ENCODE peak calls at places on chromosomes 16 and 17, in eight cellular contexts. C is stimulated activated CD8-positive, alpha-beta memory T cell treated with anti-CD3 and anti-CD28 coated beads, Interleukin-2, amount 100 ng/mL, for 1 hour; Z is mesendoderm; M is adrenal gland; J is activated T-cell treated with anti-CD3 and anti-CD28 coated beads for 1 hour; V is HFFc6; A is activated CD4-positive, alpha-beta T cell treated with anti-CD3 and anti-CD28 coated beads for 24 hours; K is amniotic epithelial cell. D is an unnamed sample.

GRCh38 chr16:30874244-30874820 is 19.5 kb downstream of the BCL7C start:
- DNase-seq in C (no peak), J (no peak), Z (no peak), M (no peak), V (no peak), K (no peak), A (no peak), D (no peak)

GRCh38 chr17:6507535-6507934 is 48.8 kb downstream of the PITPNM3 start:
- DNase-seq in J (no peak), K (peak), A (no peak), Z (no peak), C (no peak), M (peak), V (peak), D (no peak)

GRCh38 chr17:65467156-65467555 is 94.3 kb downstream of the AXIN2 start:
- DNase-seq in J (no peak), Z (no peak), C (no peak), A (no peak), V (no peak), M (no peak), K (no peak), D (no peak)

GRCh38 chr17:60941028-60941427 is 263.4 kb downstream of the BCAS3 start:
- DNase-seq in C (no peak), V (peak), A (no peak), J (no peak), Z (no peak), M (peak), K (peak), D (peak)

GRCh38 chr17:1709971-1710806 is at the start of gene TLCD2:
- DNase-seq in C (no peak), K (peak), J (no peak), M (peak), A (no peak), V (peak), Z (peak), D (peak)

GRCh38 chr17:62705781-62706597 is 78.5 kb downstream of the MRC2 start:
- DNase-seq in A (no peak), C (no peak), V (no peak), K (no peak), J (no peak), M (no peak), Z (peak), D (no peak)

GRCh38 chr17:81959362-81960129 is 1.4 kb downstream of the NOTUM start:
- DNase-seq in A (peak), J (peak), Z (peak), V (no peak), M (peak), K (no peak), C (peak), D (no peak)

GRCh38 chr17:21214777-21215541 is 998 bp upstream of the TMEM11 start:
- DNase-seq in Z (peak), J (no peak), K (no peak), M (peak), A (no peak), V (no peak), C (no peak), D (peak)

GRCh38 chr17:28272166-28272565 is 46.8 kb upstream of the TMEM97 start:
- DNase-seq in M (no peak), C (no peak), J (no peak), K (peak), V (peak), Z (no peak), A (no peak), D (no peak)

GRCh38 chr16:68246671-68247070 is 1.5 kb downstream of the PLA2G15 start:
- DNase-seq in A (no peak), J (no peak), M (no peak), C (no peak), V (no peak), K (peak), Z (no peak), D (no peak)

GRCh38 chr16:83932955-83933673 is 19.9 kb upstream of the OSGIN1 start:
- DNase-seq in M (no peak), C (no peak), Z (no peak), J (no peak), K (peak), A (no peak), V (no peak), D (no peak)

GRCh38 chr17:49556183-49556943 is 19.3 kb upstream of the NXPH3 start:
- DNase-seq in K (peak), C (peak), Z (peak), A (peak), M (peak), J (peak), V (peak), D (peak)

GRCh38 chr16:12163970-12164369 is 187.4 kb downstream of the SNX29 start:
- DNase-seq in V (no peak), A (no peak), M (no peak), C (no peak), J (no peak), K (no peak), Z (no peak), D (no peak)

GRCh38 chr17:7318121-7318860 is 3.1 kb upstream of the GPS2 start:
- DNase-seq in C (no peak), K (no peak), J (no peak), M (no peak), Z (no peak), V (no peak), A (no peak), D (no peak)

GRCh38 chr17:27293359-27293897 is 486 bp upstream of the WSB1 start:
- DNase-seq in V (no peak), A (no peak), C (no peak), M (peak), Z (peak), K (no peak), J (peak), D (no peak)

GRCh38 chr16:3400446-3400778 is 392 bp downstream of the ZSCAN32 start:
- DNase-seq in K (no peak), A (no peak), J (no peak), Z (no peak), M (no peak), V (no peak), C (no peak), D (no peak)

GRCh38 chr17:7132511-7133094 is 18.0 kb upstream of the ASGR2 start:
- DNase-seq in C (peak), Z (peak), K (peak), A (peak), J (peak), V (no peak), M (no peak), D (no peak)

GRCh38 chr16:87041286-87041685 is 275.9 kb downstream of the C16orf95 start:
- DNase-seq in M (no peak), A (no peak), V (no peak), Z (no peak), C (no peak), J (no peak), K (no peak), D (no peak)

GRCh38 chr17:51764387-51764971 is 394.0 kb downstream of the CA10 start:
- DNase-seq in K (peak), V (peak), M (peak), J (peak), C (no peak), A (peak), Z (peak), D (no peak)

GRCh38 chr17:80069886-80070177 is 31.5 kb upstream of the GAA start:
- DNase-seq in K (no peak), A (no peak), J (no peak), V (no peak), Z (no peak), M (no peak), C (no peak), D (peak)

GRCh38 chr17:13212861-13213260 is 195.0 kb upstream of the ELAC2 start:
- DNase-seq in A (no peak), C (no peak), Z (no peak), K (no peak), J (no peak), V (no peak), M (no peak), D (no peak)

GRCh38 chr16:55008836-55009510 is 78.3 kb downstream of the IRX5 start:
- DNase-seq in K (no peak), C (no peak), J (no peak), M (no peak), A (no peak), V (no peak), Z (no peak), D (no peak)

GRCh38 chr16:13036600-13036999 is 135.2 kb downstream of the SHISA9 start:
- DNase-seq in K (peak), J (peak), C (no peak), V (no peak), A (peak), Z (peak), M (peak), D (no peak)

GRCh38 chr17:51725185-51725584 is 433.3 kb downstream of the CA10 start:
- DNase-seq in M (no peak), C (no peak), J (no peak), K (no peak), A (no peak), V (no peak), Z (no peak), D (no peak)

GRCh38 chr16:31187808-31188189 is 7.9 kb downstream of the FUS start:
- DNase-seq in V (no peak), M (no peak), K (no peak), C (no peak), J (no peak), A (no peak), Z (no peak), D (no peak)

GRCh38 chr16:2178321-2179106 is 17.9 kb downstream of the CASKIN1 start:
- DNase-seq in C (no peak), Z (peak), J (no peak), M (no peak), A (no peak), K (peak), V (no peak), D (no peak)